ENCODE peak calls at places on chromosomes 6 and 20, in five cellular contexts. A is pancreas, E is dorsolateral prefrontal cortex, V is stomach, I is tibial nerve. C is an unnamed sample.

GRCh38 chr6:109877028-109877726 is 100.9 kb upstream of the GPR6 start:
- DNase-seq in V (no peak), E (no peak), I (no peak), A (no peak), C (no peak)

GRCh38 chr6:75128881-75129570 is 76.8 kb downstream of the COL12A1 start:
- DNase-seq in I (no peak), E (no peak), V (no peak), A (no peak), C (no peak)

GRCh38 chr20:50372770-50373088 is 137.5 kb upstream of the PTPN1 start:
- DNase-seq in V (no peak), I (no peak), A (peak; percentile 58), E (no peak), C (no peak)

GRCh38 chr20:16617056-16617455 is 43.8 kb upstream of the KIF16B start:
- DNase-seq in E (no peak), V (no peak), A (no peak), I (no peak), C (no peak)

GRCh38 chr20:1816384-1817381 is 78.5 kb upstream of the SIRPA start:
- DNase-seq in E (no peak), A (no peak), V (no peak), I (no peak), C (no peak)

GRCh38 chr20:23884136-23884770 is 4.7 kb upstream of the CST5 start:
- DNase-seq in I (no peak), E (no peak), A (no peak), V (no peak), C (no peak)

GRCh38 chr6:144809120-144809519 is 524.0 kb downstream of the UTRN start:
- DNase-seq in V (no peak), A (no peak), I (no peak), E (no peak), C (no peak)

GRCh38 chr20:45944151-45944964 is 9.9 kb downstream of the PCIF1 start:
- DNase-seq in I (no peak), A (no peak), V (no peak), E (no peak), C (no peak)

GRCh38 chr20:49501917-49502316 is 19.4 kb upstream of the KCNB1 start:
- DNase-seq in A (no peak), I (no peak), E (no peak), V (no peak), C (no peak)

GRCh38 chr20:17044920-17045319 is 181.9 kb upstream of the PCSK2 start:
- DNase-seq in V (no peak), A (no peak), I (no peak), E (no peak), C (no peak)

GRCh38 chr6:53813801-53814200 is 19.0 kb downstream of the LRRC1 start:
- DNase-seq in V (no peak), A (no peak), E (no peak), I (no peak), C (no peak)
- TF ChIP-seq CTCF in V (no peak), A (no peak), E (no peak), I (no peak), C (no peak)

GRCh38 chr6:34575326-34575725 is 19.2 kb upstream of the SPDEF start:
- DNase-seq in I (no peak), E (no peak), V (no peak), A (no peak), C (no peak)
- H3K27ac ChIP-seq in I (no peak overlapping the region), E (no peak overlapping the region), V (no peak overlapping the region), A (no peak overlapping the region), C (no peak overlapping the region)

DNA sequence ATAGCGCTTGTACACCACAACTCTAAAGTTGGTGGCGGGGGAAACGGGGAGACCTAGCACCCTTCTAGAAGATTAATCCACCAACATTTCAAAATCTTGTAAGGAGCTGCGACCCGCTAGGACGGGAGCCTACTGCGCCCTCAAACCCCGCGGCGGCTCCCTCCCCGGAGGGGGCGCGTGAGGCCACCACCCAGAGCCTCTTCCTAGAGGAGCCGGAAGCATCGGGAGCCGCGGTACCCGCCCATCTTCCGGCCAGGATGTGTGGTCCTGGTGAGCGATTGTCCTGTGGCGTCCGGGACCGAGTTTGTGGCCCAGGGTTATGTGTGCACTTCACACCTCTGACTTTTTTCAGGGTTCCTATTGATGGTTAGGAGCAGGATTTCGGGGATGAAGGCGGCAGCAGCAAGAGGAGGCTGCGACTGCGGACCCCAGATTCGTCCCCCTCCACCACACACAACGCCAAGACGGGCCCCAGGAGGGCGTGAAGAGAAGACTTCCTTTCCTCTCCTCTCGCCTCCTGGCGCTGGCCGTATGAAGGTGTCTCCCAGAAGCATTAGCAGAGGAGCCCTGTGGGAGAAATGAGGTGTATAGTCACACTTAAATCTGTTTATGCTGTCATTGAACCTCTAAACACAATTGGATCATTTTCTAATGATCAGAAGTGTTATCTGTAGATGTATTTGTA is 10.7 kb downstream of the ZNF165 start:
- DNase-seq in E (peak; percentile 46), V (no peak), I (no peak), A (peak; percentile 21), C (no peak)
- H3K4me3 ChIP-seq in E (peak overlapping the region; percentile 51), V (peak overlapping the region; percentile 11), I (no peak overlapping the region), A (no peak overlapping the region), C (no peak overlapping the region)

DNA sequence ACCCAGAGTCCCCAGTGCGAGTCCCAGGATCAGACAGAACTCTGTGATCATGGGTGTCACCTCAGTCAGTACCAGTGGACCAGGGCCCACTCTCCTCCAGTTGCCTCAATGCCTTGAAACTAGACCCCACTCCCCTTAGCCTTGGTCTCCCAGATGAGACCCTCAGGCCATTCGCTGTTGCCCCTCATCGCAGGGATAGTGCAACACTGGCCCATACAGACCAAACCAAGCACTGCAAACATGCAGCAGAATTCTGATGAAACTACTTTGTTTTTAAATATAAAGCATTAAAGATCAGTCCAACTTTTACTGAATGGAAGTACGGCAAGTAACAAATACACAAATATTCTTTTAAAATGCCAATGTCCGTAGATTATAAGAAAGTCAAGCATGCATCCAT is 101.2 kb upstream of the NT5E start:
- DNase-seq in V (no peak), E (no peak), I (no peak), A (no peak), C (no peak)
- TF ChIP-seq CTCF in V (no peak), E (peak; percentile 36), I (no peak), A (no peak), C (no peak)

DNA sequence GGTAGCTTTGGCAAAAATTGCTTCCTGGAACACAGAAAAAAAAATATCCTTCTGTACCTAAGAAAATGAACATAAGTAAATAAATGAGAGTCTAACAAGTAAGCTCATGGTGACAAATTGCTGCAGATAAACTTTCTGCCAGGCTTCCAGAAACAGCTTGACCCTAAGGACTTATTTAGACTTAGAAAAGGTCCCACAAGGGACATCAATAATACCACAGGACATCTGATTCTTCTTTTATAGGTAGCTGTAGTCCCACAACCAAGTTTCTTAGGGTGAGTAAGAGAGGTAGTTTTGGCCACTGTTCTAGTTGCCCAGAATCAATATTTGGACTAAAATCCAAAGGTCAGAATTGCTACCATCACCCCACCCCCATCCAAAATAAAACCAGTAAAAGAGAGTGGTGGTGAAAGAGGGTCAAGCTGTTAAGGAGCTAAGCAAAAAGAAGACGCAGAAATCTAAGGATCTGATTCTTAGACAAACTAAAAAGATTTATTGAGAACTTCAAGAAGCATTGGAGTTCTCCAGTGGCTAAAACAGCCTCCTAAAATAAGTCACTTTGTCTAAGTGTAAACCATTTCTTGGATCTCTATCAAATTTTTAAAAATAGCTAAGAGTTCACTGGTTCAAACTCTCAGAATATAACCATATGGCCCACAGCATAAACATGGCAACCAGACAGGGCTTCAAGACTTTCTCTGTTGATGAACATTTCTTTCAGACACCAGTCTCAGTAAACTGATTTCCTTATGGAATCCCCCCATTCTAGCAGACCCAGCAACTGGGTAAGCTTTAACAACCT is 180.6 kb downstream of the PTPRK start:
- DNase-seq in A (no peak), V (no peak), I (no peak), E (no peak), C (no peak)
- H3K27ac ChIP-seq in A (no peak overlapping the region), V (peak overlapping the region; percentile 74), I (no peak overlapping the region), E (no peak overlapping the region), C (no peak overlapping the region)

C was measured in thyroid gland.